ENCODE peak calls at places on chromosomes 12 and 14, in seven cellular contexts. R is fibroblast of the aortic adventitia, T is bronchial epithelial cell, Y is cardiac fibroblast, D is AG04449, V is HFF-Myc, X is coronary artery. W is an unnamed sample.

GRCh38 chr12:53179694-53180269 is 740 bp upstream of the ZNF740 start:
- DNase-seq in V (no peak), Y (no peak), X (no peak), T (no peak), R (no peak), D (no peak), W (no peak)

GRCh38 chr12:117377758-117378157 is 16.3 kb upstream of the NOS1 start:
- DNase-seq in X (no peak), V (no peak), Y (no peak), T (peak), R (no peak), D (no peak), W (no peak)

GRCh38 chr14:61355892-61356325 is 34.5 kb downstream of the PRKCH start:
- DNase-seq in Y (peak), T (peak), D (no peak), R (peak), V (peak), X (no peak), W (no peak)

GRCh38 chr12:115941362-115941761 is 336.1 kb downstream of the MED13L start:
- DNase-seq in X (no peak), Y (peak), V (no peak), R (peak), T (peak), D (no peak), W (no peak)

GRCh38 chr14:95875831-95876768 is 532 bp upstream of the TUNAR start:
- DNase-seq in R (no peak), D (no peak), T (no peak), X (no peak), Y (no peak), V (no peak), W (no peak)

GRCh38 chr14:28061006-28061405 is 705.6 kb upstream of the FOXG1 start:
- DNase-seq in R (no peak), Y (no peak), T (no peak), X (no peak), D (no peak), V (no peak), W (no peak)

GRCh38 chr14:95442016-95442632 is 74.3 kb downstream of the SYNE3 start:
- DNase-seq in T (no peak), V (no peak), R (no peak), Y (no peak), X (no peak), D (no peak), W (no peak)

GRCh38 chr12:45966486-45966885 is 23.9 kb downstream of the SCAF11 start:
- DNase-seq in Y (peak), D (peak), T (no peak), R (peak), V (no peak), X (no peak), W (no peak)

GRCh38 chr12:130127909-130128763 is 34.1 kb upstream of the FZD10 start:
- DNase-seq in T (peak), D (no peak), Y (no peak), R (no peak), V (no peak), X (peak), W (no peak)

GRCh38 chr12:17928708-17929366 is 161.2 kb downstream of the RERGL start:
- DNase-seq in R (peak), V (peak), T (peak), X (no peak), Y (peak), D (peak), W (no peak)

GRCh38 chr12:82687020-82687951 is 580 bp downstream of the TMTC2 start:
- DNase-seq in Y (peak), X (peak), T (peak), V (no peak), R (peak), D (no peak), W (no peak)

GRCh38 chr12:4027412-4027811 is 154.2 kb upstream of the PARP11 start:
- DNase-seq in T (no peak), V (no peak), R (no peak), Y (no peak), X (no peak), D (no peak), W (no peak)

GRCh38 chr12:12684375-12685106 is 11.4 kb downstream of the GPR19 start:
- DNase-seq in Y (peak), R (peak), D (no peak), V (no peak), T (peak), X (no peak), W (no peak)

GRCh38 chr12:49037111-49037946 is 18.8 kb upstream of the PRKAG1 start:
- DNase-seq in V (no peak), Y (no peak), X (no peak), D (no peak), T (no peak), R (no peak), W (no peak)

GRCh38 chr14:103199141-103199540 is 75.9 kb downstream of the TNFAIP2 start:
- DNase-seq in X (no peak), T (no peak), V (no peak), R (peak), Y (peak), D (no peak), W (no peak)

GRCh38 chr12:75632452-75632851 is 121.0 kb upstream of the KRR1 start:
- DNase-seq in T (peak), D (no peak), X (no peak), V (no peak), Y (peak), R (no peak), W (no peak)

GRCh38 chr12:12210983-12211382 is 55.9 kb downstream of the LRP6 start:
- DNase-seq in Y (no peak), V (no peak), T (no peak), R (no peak), D (no peak), X (no peak), W (no peak)

GRCh38 chr14:91716999-91717398 is 14.9 kb downstream of the CATSPERB start:
- DNase-seq in V (no peak), D (no peak), Y (no peak), R (no peak), X (no peak), T (no peak), W (no peak)

DNA sequence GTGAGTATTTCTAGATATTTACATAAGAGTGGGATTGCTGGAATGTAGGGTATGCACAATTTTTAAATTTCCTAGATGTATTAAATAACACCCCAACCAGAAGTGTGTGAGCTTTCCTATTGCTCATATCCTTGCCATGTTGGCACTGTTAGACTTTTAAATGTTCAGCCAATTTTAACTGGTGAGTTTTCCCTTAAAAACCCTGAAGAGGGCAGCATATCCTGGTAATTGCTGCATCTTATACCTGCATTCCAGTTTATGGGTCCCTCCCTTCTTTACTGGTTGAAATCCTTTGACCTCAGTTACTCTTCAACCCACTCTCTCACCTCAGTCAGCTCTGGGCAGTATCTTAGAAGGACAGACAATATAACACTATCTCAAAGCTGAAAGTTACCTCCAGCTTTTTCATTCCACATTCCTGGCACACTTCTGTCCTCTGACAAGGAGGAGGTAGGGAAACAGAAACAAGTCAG is 270.6 kb downstream of the PAWR start:
- DNase-seq in R (peak), T (peak), X (no peak), V (peak), D (peak), Y (peak), W (no peak)
- TF ChIP-seq CTCF in R (peak), T (peak), X (peak), V (peak), D (peak), Y (peak), W (peak)

GRCh38 chr12:32921397-32921796 is 24.8 kb upstream of the PKP2 start:
- DNase-seq in T (peak), V (no peak), R (peak), Y (peak), D (no peak), X (no peak), W (no peak)

GRCh38 chr12:32917094-32917611 is 20.6 kb upstream of the PKP2 start:
- DNase-seq in V (no peak), D (no peak), T (peak), X (no peak), R (peak), Y (peak), W (no peak)

GRCh38 chr12:32920506-32921085 is 24.0 kb upstream of the PKP2 start:
- DNase-seq in D (no peak), Y (peak), X (no peak), V (no peak), T (peak), R (no peak), W (no peak)

GRCh38 chr12:32922546-32923297 is 26.1 kb upstream of the PKP2 start:
- DNase-seq in R (no peak), D (no peak), Y (no peak), V (no peak), T (peak), X (no peak), W (no peak)

DNA sequence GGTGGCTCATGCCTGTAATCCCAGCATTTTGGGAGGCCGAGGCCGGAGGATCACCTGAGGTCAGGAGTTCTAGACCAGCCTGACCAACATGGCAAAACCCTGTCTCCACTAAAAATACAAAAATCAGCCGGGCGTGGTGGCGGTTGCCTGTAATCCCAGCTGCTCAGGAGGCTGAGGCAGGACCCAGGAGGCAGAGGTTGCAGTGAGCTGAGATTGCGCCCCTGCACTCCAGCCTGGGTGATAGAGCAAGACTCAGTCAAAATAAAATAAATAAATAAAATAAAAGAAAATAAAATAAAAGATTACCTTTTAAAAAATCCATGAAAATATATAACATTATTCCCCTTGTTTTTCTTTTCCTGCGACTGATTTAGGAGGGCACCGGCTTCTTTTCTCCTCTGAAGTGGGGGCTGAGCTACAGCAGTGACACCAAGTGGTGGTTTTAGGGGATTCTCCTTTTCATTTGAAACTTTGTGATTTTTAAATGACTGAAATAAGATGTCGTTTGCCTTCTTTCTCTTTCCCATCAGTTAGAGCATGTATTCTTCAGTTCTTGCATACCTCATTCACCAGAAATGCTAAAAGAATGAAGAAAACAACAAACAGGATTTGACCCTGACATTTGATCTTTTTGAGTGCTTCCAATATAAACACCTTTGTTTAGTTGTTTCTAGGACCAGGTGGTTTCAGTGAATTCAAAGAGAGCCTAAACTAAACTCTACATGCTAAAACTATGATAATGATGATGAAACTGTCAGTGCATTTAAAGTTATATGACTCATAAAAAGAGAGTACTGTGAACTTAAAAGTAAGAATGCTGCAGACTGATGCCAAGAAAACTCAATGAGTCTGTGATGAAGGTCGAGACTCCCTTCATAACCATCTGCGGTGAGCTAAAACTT is 22.6 kb upstream of the PKP2 start:
- DNase-seq in Y (peak), X (no peak), T (peak), R (peak), D (no peak), V (no peak), W (no peak)
- TF ChIP-seq CTCF in Y (peak), X (no peak), T (peak), R (peak), D (no peak), V (no peak), W (peak)

GRCh38 chr14:56208520-56208919 is 90.3 kb downstream of the PELI2 start:
- DNase-seq in V (no peak), R (no peak), X (no peak), Y (no peak), D (no peak), T (no peak), W (no peak)
- TF ChIP-seq CTCF in V (no peak), R (no peak), X (no peak), Y (no peak), D (no peak), T (no peak), W (no peak)

GRCh38 chr14:73591690-73592448 is at the start of gene ACOT4:
- DNase-seq in D (no peak), R (peak), V (no peak), X (no peak), T (no peak), Y (no peak), W (no peak)
- TF ChIP-seq CTCF in D (peak), R (no peak), V (no peak), X (no peak), T (peak), Y (no peak), W (no peak)

GRCh38 chr12:112788205-112788604 is 3.3 kb upstream of the RPH3A start:
- DNase-seq in X (peak), Y (no peak), D (no peak), R (no peak), T (no peak), V (no peak), W (no peak)
- TF ChIP-seq CTCF in X (no peak), Y (no peak), D (no peak), R (no peak), T (no peak), V (no peak), W (no peak)

GRCh38 chr14:99479903-99480855 is 480 bp downstream of the SETD3 start:
- DNase-seq in Y (peak), D (peak), V (no peak), R (peak), T (peak), X (peak), W (peak)
- TF ChIP-seq CTCF in Y (no peak), D (no peak), V (peak), R (peak), T (peak), X (no peak), W (peak)

GRCh38 chr14:53430870-53431269 is 277.7 kb upstream of the DDHD1 start:
- DNase-seq in R (peak), Y (no peak), X (no peak), D (no peak), V (no peak), T (no peak), W (no peak)

GRCh38 chr14:53437858-53438257 is 284.7 kb upstream of the DDHD1 start:
- DNase-seq in V (no peak), X (no peak), T (no peak), Y (no peak), D (no peak), R (no peak), W (no peak)

DNA sequence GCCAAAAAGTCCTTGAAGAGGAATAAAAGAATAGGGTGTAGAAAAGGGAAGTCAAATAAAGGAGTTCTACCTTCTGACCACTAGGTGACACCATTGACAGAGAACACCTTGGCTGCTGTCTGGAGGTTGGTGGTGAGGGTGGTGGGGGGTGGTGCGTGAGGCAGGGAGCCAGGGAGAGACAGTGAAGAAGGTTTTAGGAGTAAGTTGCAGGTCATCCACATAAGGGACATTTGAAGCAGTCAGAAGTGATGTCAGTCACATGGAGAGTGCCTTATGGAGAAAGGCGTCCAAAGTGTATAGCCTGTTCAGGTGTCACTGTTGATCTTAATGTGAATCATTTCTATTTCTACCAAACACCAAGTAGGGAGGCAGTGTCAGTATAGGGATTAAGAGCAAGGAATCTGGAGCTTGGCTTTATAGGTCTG is 279.3 kb upstream of the DDHD1 start:
- DNase-seq in V (no peak), Y (peak), T (peak), X (no peak), D (no peak), R (peak), W (no peak)
- TF ChIP-seq CTCF in V (peak), Y (peak), T (peak), X (peak), D (peak), R (peak), W (peak)

GRCh38 chr14:59123526-59123925 is 64.9 kb upstream of the DAAM1 start:
- DNase-seq in V (no peak), Y (peak), X (no peak), D (no peak), R (peak), T (no peak), W (no peak)

GRCh38 chr14:59126714-59127436 is 61.6 kb upstream of the DAAM1 start:
- DNase-seq in X (no peak), V (peak), D (no peak), R (peak), T (peak), Y (peak), W (no peak)

GRCh38 chr14:59127437-59127732 is 61.1 kb upstream of the DAAM1 start:
- DNase-seq in V (no peak), Y (no peak), X (no peak), T (no peak), D (no peak), R (no peak), W (no peak)

GRCh38 chr14:59123975-59124374 is 64.5 kb upstream of the DAAM1 start:
- DNase-seq in D (no peak), R (peak), X (no peak), V (no peak), T (peak), Y (peak), W (no peak)

GRCh38 chr14:59125156-59125555 is 63.3 kb upstream of the DAAM1 start:
- DNase-seq in T (no peak), D (no peak), V (no peak), R (no peak), X (no peak), Y (no peak), W (no peak)
- TF ChIP-seq CTCF in T (no peak), D (no peak), V (no peak), R (no peak), X (no peak), Y (no peak), W (no peak)

GRCh38 chr12:113835433-113835832 is 130.7 kb downstream of the RBM19 start:
- DNase-seq in T (no peak), X (no peak), V (no peak), R (no peak), Y (no peak), D (no peak), W (no peak)

GRCh38 chr12:113837059-113837458 is 129.1 kb downstream of the RBM19 start:
- DNase-seq in V (no peak), T (no peak), Y (peak), R (peak), X (no peak), D (peak), W (no peak)

GRCh38 chr12:113835913-113836312 is 130.2 kb downstream of the RBM19 start:
- DNase-seq in Y (no peak), D (no peak), X (no peak), V (no peak), R (no peak), T (no peak), W (no peak)

GRCh38 chr12:113838896-113839295 is 127.2 kb downstream of the RBM19 start:
- DNase-seq in V (no peak), R (no peak), D (no peak), X (no peak), Y (no peak), T (no peak), W (no peak)

GRCh38 chr12:113837528-113838296 is 128.4 kb downstream of the RBM19 start:
- DNase-seq in V (no peak), T (no peak), Y (no peak), D (no peak), R (no peak), X (no peak), W (no peak)
- TF ChIP-seq CTCF in V (no peak), T (no peak), Y (peak), D (peak), R (peak), X (no peak), W (peak)